ENCODE peak calls at places on chromosome 14, in four cellular contexts. N is T-helper 17 cell, F is fibroblast of gingiva, Z is caudate nucleus. U is an unnamed sample.

GRCh38 chr14:88877192-88877591 is 52.7 kb downstream of the TTC8 start:
- DNase-seq in N (no peak), F (no peak), Z (no peak), U (no peak)

GRCh38 chr14:60349663-60350365 is 100.8 kb downstream of the PPM1A start:
- DNase-seq in N (no peak), F (peak), Z (no peak), U (no peak)

GRCh38 chr14:101721951-101722661 is 39.4 kb upstream of the PPP2R5C start:
- DNase-seq in N (peak), F (peak), Z (no peak), U (no peak)

GRCh38 chr14:77782202-77782601 is 17.7 kb upstream of the ADCK1 start:
- DNase-seq in N (no peak), F (no peak), Z (no peak), U (no peak)

GRCh38 chr14:90804292-90804671 is 11.9 kb downstream of the TTC7B start:
- DNase-seq in N (no peak), F (no peak), Z (no peak), U (no peak)

GRCh38 chr14:22305563-22306127 is 283.4 kb downstream of the DAD1 start:
- DNase-seq in N (no peak), F (no peak), Z (no peak), U (no peak)

GRCh38 chr14:96194657-96195431 is 9.8 kb upstream of the BDKRB2 start:
- DNase-seq in N (no peak), F (no peak), Z (no peak), U (peak)

GRCh38 chr14:20714593-20715250 is 26.2 kb downstream of the ANG start:
- DNase-seq in N (no peak), F (peak), Z (no peak), U (peak)

GRCh38 chr14:31283568-31284252 is 76.1 kb upstream of the HECTD1 start:
- DNase-seq in N (no peak), F (no peak), Z (no peak), U (no peak)

GRCh38 chr14:88437659-88438058 is 52.2 kb downstream of the SPATA7 start:
- DNase-seq in N (no peak), F (no peak), Z (no peak), U (no peak)

GRCh38 chr14:71062581-71063303 is 155.5 kb downstream of the PCNX1 start:
- DNase-seq in N (no peak), F (peak), Z (no peak), U (no peak)

GRCh38 chr14:58563981-58564380 is 73.8 kb upstream of the DACT1 start:
- DNase-seq in N (no peak), F (no peak), Z (no peak), U (no peak)

GRCh38 chr14:102586420-102587119 is 5.9 kb upstream of the RCOR1 start:
- DNase-seq in N (no peak), F (peak), Z (no peak), U (no peak)

GRCh38 chr14:73786632-73786941 is 65.0 kb upstream of the PTGR2 start:
- DNase-seq in N (no peak), F (peak), Z (no peak), U (peak)

GRCh38 chr14:55053018-55053417 is 1.6 kb downstream of the MAPK1IP1L start:
- DNase-seq in N (no peak), F (no peak), Z (no peak), U (no peak)

GRCh38 chr14:64191756-64192155 is 102.4 kb downstream of the ESR2 start:
- DNase-seq in N (no peak), F (peak), Z (no peak), U (no peak)

GRCh38 chr14:59969319-59969718 is 49.4 kb downstream of the LRRC9 start:
- DNase-seq in N (no peak), F (peak), Z (no peak), U (no peak)

GRCh38 chr14:92397140-92397815 is 74.3 kb downstream of the SLC24A4 start:
- DNase-seq in N (no peak), F (peak), Z (no peak), U (no peak)

GRCh38 chr14:62189698-62190097 is 427.5 kb downstream of the SNAPC1 start:
- DNase-seq in N (no peak), F (no peak), Z (no peak), U (no peak)

GRCh38 chr14:100587763-100588411 is 670 bp upstream of the BEGAIN start:
- DNase-seq in N (no peak), F (no peak), Z (no peak), U (no peak)

GRCh38 chr14:105818712-105819005 is 292.3 kb downstream of the TMEM121 start:
- DNase-seq in N (no peak), F (no peak), Z (no peak), U (no peak)

GRCh38 chr14:65361920-65362319 is 50.6 kb upstream of the FUT8 start:
- DNase-seq in N (no peak), F (peak), Z (peak), U (no peak)

GRCh38 chr14:23147676-23148075 is 28.6 kb upstream of the CEBPE start:
- DNase-seq in N (no peak), F (no peak), Z (no peak), U (no peak)

GRCh38 chr14:92728781-92729364 is 19.6 kb downstream of the LGMN start:
- DNase-seq in N (no peak), F (no peak), Z (no peak), U (no peak)

GRCh38 chr14:73242274-73242960 is 5.1 kb downstream of the PAPLN start:
- DNase-seq in N (no peak), F (peak), Z (no peak), U (peak)

GRCh38 chr14:75259510-75259855 is 19.1 kb upstream of the FOS start:
- DNase-seq in N (no peak), F (peak), Z (no peak), U (no peak)

GRCh38 chr14:29220077-29220476 is 453.5 kb downstream of the FOXG1 start:
- DNase-seq in N (no peak), F (no peak), Z (no peak), U (no peak)

GRCh38 chr14:49249022-49249421 is 337.2 kb downstream of the RPS29 start:
- DNase-seq in N (no peak), F (peak), Z (no peak), U (no peak)

U was measured in upper lobe of left lung.